ENCODE peak calls at places on chromosomes 12 and 14, in seven cellular contexts. P, U, D, Q, A, S and G are unnamed samples.

GRCh38 chr12:41919526-41920305 is 225.0 kb downstream of the GXYLT1 start:
- DNase-seq in P (no peak), U (no peak), D (no peak), Q (no peak), A (no peak), S (no peak), G (no peak)

GRCh38 chr12:120719496-120720233 is 6.0 kb upstream of the ACADS start:
- DNase-seq in P (no peak), U (no peak), D (no peak), Q (no peak), A (no peak), S (no peak), G (no peak)

GRCh38 chr14:29222671-29223268 is 456.2 kb downstream of the FOXG1 start:
- DNase-seq in P (no peak), U (peak; percentile 41), D (no peak), Q (no peak), A (peak; percentile 85), S (no peak), G (no peak)

GRCh38 chr14:30223385-30223785 is 295.7 kb upstream of the PRKD1 start:
- DNase-seq in P (no peak), U (peak; percentile 46), D (no peak), Q (no peak), A (peak; percentile 93), S (no peak), G (no peak)

GRCh38 chr12:78209851-78210493 is 379.3 kb downstream of the NAV3 start:
- DNase-seq in P (no peak), U (no peak), D (no peak), Q (no peak), A (peak; percentile 52), S (no peak), G (no peak)

GRCh38 chr12:50355365-50355764 is 41.0 kb downstream of the FAM186A start:
- DNase-seq in P (no peak), U (no peak), D (no peak), Q (no peak), A (no peak), S (no peak), G (no peak)

GRCh38 chr12:43586646-43587245 is 34.7 kb upstream of the ADAMTS20 start:
- DNase-seq in P (no peak), U (no peak), D (no peak), Q (no peak), A (no peak), S (no peak), G (no peak)

GRCh38 chr14:100606687-100607610 is 19.7 kb upstream of the BEGAIN start:
- DNase-seq in P (no peak), U (no peak), D (no peak), Q (no peak), A (no peak), S (no peak), G (no peak)

GRCh38 chr14:21703357-21704339 is 30.0 kb upstream of the OR4E1 start:
- DNase-seq in P (no peak), U (no peak), D (no peak), Q (no peak), A (no peak), S (no peak), G (no peak)

GRCh38 chr12:127810026-127810425 is 456.9 kb upstream of the TMEM132C start:
- DNase-seq in P (no peak), U (no peak), D (no peak), Q (no peak), A (peak; percentile 84), S (no peak), G (no peak)

GRCh38 chr14:68820536-68820935 is 27.7 kb upstream of the ZFP36L1 start:
- DNase-seq in P (no peak), U (no peak), D (no peak), Q (peak; percentile 39), A (no peak), S (no peak), G (no peak)

GRCh38 chr12:51218607-51219161 is 822 bp upstream of the POU6F1 start:
- DNase-seq in P (no peak), U (peak; percentile 37), D (no peak), Q (no peak), A (no peak), S (peak; percentile 15), G (peak; percentile 57)

GRCh38 chr12:82650627-82651337 is 35.9 kb upstream of the TMTC2 start:
- DNase-seq in P (no peak), U (peak; percentile 96), D (no peak), Q (no peak), A (peak; percentile 43), S (no peak), G (peak; percentile 42)

GRCh38 chr14:61064210-61064609 is 83.2 kb downstream of the SLC38A6 start:
- DNase-seq in P (no peak), U (no peak), D (no peak), Q (no peak), A (no peak), S (no peak), G (no peak)

GRCh38 chr14:96634896-96635295 is 132.7 kb downstream of the PAPOLA start:
- DNase-seq in P (no peak), U (no peak), D (no peak), Q (no peak), A (no peak), S (no peak), G (no peak)

GRCh38 chr12:126424696-126425095 is 1359.5 kb downstream of the AACS start:
- DNase-seq in P (no peak), U (no peak), D (no peak), Q (no peak), A (peak; percentile 2), S (no peak), G (no peak)

GRCh38 chr12:13570005-13570694 is 373.6 kb downstream of the EMP1 start:
- DNase-seq in P (no peak), U (no peak), D (no peak), Q (no peak), A (peak; percentile 5), S (no peak), G (no peak)

GRCh38 chr12:61821381-61821780 is 438.8 kb upstream of the USP15 start:
- DNase-seq in P (no peak), U (no peak), D (no peak), Q (no peak), A (peak; percentile 38), S (no peak), G (no peak)

GRCh38 chr12:124904306-124905098 is 9.9 kb downstream of the UBC start:
- DNase-seq in P (no peak), U (peak; percentile 94), D (peak; percentile 80), Q (no peak), A (peak; percentile 89), S (no peak), G (peak; percentile 80)

GRCh38 chr14:56514663-56515371 is 64.8 kb upstream of the TMEM260 start:
- DNase-seq in P (no peak), U (peak; percentile 16), D (no peak), Q (no peak), A (peak; percentile 58), S (no peak), G (no peak)

GRCh38 chr14:70934502-70935134 is 27.4 kb downstream of the PCNX1 start:
- DNase-seq in P (no peak), U (no peak), D (no peak), Q (no peak), A (peak; percentile 70), S (no peak), G (no peak)

GRCh38 chr12:3046441-3047200 is 30.6 kb upstream of the TSPAN9 start:
- DNase-seq in P (no peak), U (no peak), D (no peak), Q (no peak), A (no peak), S (no peak), G (no peak)

GRCh38 chr12:13088503-13088902 is 15.0 kb downstream of the GSG1 start:
- DNase-seq in P (no peak), U (no peak), D (no peak), Q (no peak), A (no peak), S (no peak), G (no peak)

GRCh38 chr12:131242741-131243496 is 289.2 kb downstream of the ADGRD1 start:
- DNase-seq in P (no peak), U (peak; percentile 94), D (no peak), Q (no peak), A (no peak), S (no peak), G (peak; percentile 78)

GRCh38 chr14:49858383-49858782 is 5.8 kb upstream of the NEMF start:
- DNase-seq in P (no peak), U (no peak), D (no peak), Q (no peak), A (no peak), S (no peak), G (no peak)

GRCh38 chr14:25132734-25133422 is 82.9 kb upstream of the STXBP6 start:
- DNase-seq in P (peak; percentile 64), U (peak; percentile 67), D (peak; percentile 55), Q (peak; percentile 28), A (peak; percentile 72), S (peak; percentile 53), G (peak; percentile 85)

GRCh38 chr14:32724864-32725550 is 213.7 kb upstream of the NPAS3 start:
- DNase-seq in P (no peak), U (no peak), D (no peak), Q (no peak), A (peak; percentile 95), S (no peak), G (peak; percentile 38)

GRCh38 chr12:1846421-1847405 is 26.3 kb downstream of the LRTM2 start:
- DNase-seq in P (peak; percentile 53), U (no peak), D (no peak), Q (no peak), A (no peak), S (no peak), G (no peak)

GRCh38 chr14:65434216-65434850 is 21.8 kb downstream of the FUT8 start:
- DNase-seq in P (no peak), U (no peak), D (no peak), Q (no peak), A (no peak), S (no peak), G (no peak)

GRCh38 chr12:62907067-62907466 is 27.9 kb downstream of the PPM1H start:
- DNase-seq in P (no peak), U (no peak), D (no peak), Q (no peak), A (peak; percentile 12), S (no peak), G (no peak)

GRCh38 chr12:116616536-116617248 is 57.5 kb downstream of the MAP1LC3B2 start:
- DNase-seq in P (no peak), U (no peak), D (no peak), Q (no peak), A (no peak), S (no peak), G (no peak)

GRCh38 chr14:90760591-90761316 is 55.5 kb downstream of the TTC7B start:
- DNase-seq in P (no peak), U (peak; percentile 55), D (no peak), Q (no peak), A (peak; percentile 59), S (no peak), G (peak; percentile 71)

GRCh38 chr12:32107376-32108267 is 975 bp downstream of the BICD1 start:
- DNase-seq in P (peak; percentile 66), U (peak; percentile 45), D (no peak), Q (peak; percentile 6), A (peak; percentile 66), S (peak; percentile 16), G (peak; percentile 59)

GRCh38 chr14:74400328-74400727 is 25.7 kb downstream of the SYNDIG1L start:
- DNase-seq in P (no peak), U (peak; percentile 22), D (no peak), Q (no peak), A (peak; percentile 38), S (no peak), G (peak; percentile 70)

GRCh38 chr12:97396989-97397388 is 65.6 kb upstream of the RMST start:
- DNase-seq in P (no peak), U (no peak), D (no peak), Q (no peak), A (no peak), S (no peak), G (peak; percentile 70)